ENCODE peak calls at places on chromosome 15, in eight cellular contexts. D is Panc1, N is heart left ventricle, J is tibial artery, G is endodermal cell, F is aorta, X is HCT116, C is thoracic aorta. O is an unnamed sample.

GRCh38 chr15:71707230-71708051 is 102.9 kb upstream of the NR2E3 start:
- DNase-seq in D (no peak), N (no peak), J (no peak), G (no peak), F (no peak), X (no peak), C (no peak), O (no peak)

GRCh38 chr15:49620174-49620573 is 444 bp downstream of the FAM227B start:
- DNase-seq in D (no peak), N (no peak), J (no peak), G (no peak), F (no peak), X (no peak), C (no peak), O (peak; percentile 52)

GRCh38 chr15:38873151-38873550 is 308.5 kb upstream of the RASGRP1 start:
- DNase-seq in D (no peak), N (no peak), J (no peak), G (peak; percentile 48), F (no peak), X (no peak), C (no peak), O (no peak)

GRCh38 chr15:101613130-101614000 is 38.8 kb downstream of the TM2D3 start:
- DNase-seq in D (no peak), N (peak; percentile 85), J (peak; percentile 56), G (no peak), F (peak; percentile 80), X (no peak), C (peak; percentile 52), O (peak; percentile 49)

GRCh38 chr15:78077860-78078187 is 313 bp upstream of the TBC1D2B start:
- DNase-seq in D (no peak), N (no peak), J (no peak), G (no peak), F (no peak), X (no peak), C (no peak), O (no peak)

GRCh38 chr15:79970921-79971434 is at the start of gene BCL2A1:
- DNase-seq in D (peak; percentile 93), N (no peak), J (no peak), G (no peak), F (no peak), X (no peak), C (no peak), O (no peak)

GRCh38 chr15:92904832-92905640 is 4.9 kb downstream of the CHD2 start:
- DNase-seq in D (no peak), N (no peak), J (no peak), G (no peak), F (no peak), X (no peak), C (no peak), O (no peak)

GRCh38 chr15:60391722-60392340 is 6.0 kb downstream of the ANXA2 start:
- DNase-seq in D (no peak), N (no peak), J (no peak), G (peak; percentile 37), F (no peak), X (no peak), C (no peak), O (no peak)

GRCh38 chr15:100198442-100198841 is 143.3 kb downstream of the ADAMTS17 start:
- DNase-seq in D (no peak), N (no peak), J (no peak), G (no peak), F (no peak), X (no peak), C (no peak), O (no peak)

GRCh38 chr15:76058714-76059319 is 968 bp upstream of the TMEM266 start:
- DNase-seq in D (no peak), N (no peak), J (no peak), G (peak; percentile 79), F (no peak), X (no peak), C (no peak), O (no peak)

GRCh38 chr15:72197460-72198409 is at the start of gene GRAMD2A:
- DNase-seq in D (no peak), N (no peak), J (no peak), G (peak; percentile 91), F (no peak), X (peak; percentile 61), C (no peak), O (no peak)

GRCh38 chr15:72099155-72099554 is 18.8 kb downstream of the MYO9A start:
- DNase-seq in D (no peak), N (no peak), J (no peak), G (no peak), F (no peak), X (no peak), C (no peak), O (no peak)

GRCh38 chr15:68383161-68384074 is 48.5 kb downstream of the ITGA11 start:
- DNase-seq in D (no peak), N (peak; percentile 25), J (peak; percentile 30), G (peak; percentile 65), F (no peak), X (peak; percentile 36), C (no peak), O (peak; percentile 7)

GRCh38 chr15:67720556-67721175 is 104.6 kb upstream of the SKOR1 start:
- DNase-seq in D (no peak), N (no peak), J (no peak), G (no peak), F (no peak), X (no peak), C (no peak), O (no peak)

GRCh38 chr15:35697549-35698299 is 151.8 kb upstream of the DPH6 start:
- DNase-seq in D (no peak), N (no peak), J (no peak), G (peak; percentile 58), F (no peak), X (no peak), C (no peak), O (peak; percentile 66)

GRCh38 chr15:55394694-55395093 is 13.5 kb downstream of the CCPG1 start:
- DNase-seq in D (no peak), N (no peak), J (no peak), G (no peak), F (no peak), X (no peak), C (no peak), O (no peak)

GRCh38 chr15:55530861-55531313 is 22.9 kb upstream of the DNAAF4 start:
- DNase-seq in D (no peak), N (no peak), J (no peak), G (no peak), F (no peak), X (no peak), C (no peak), O (peak; percentile 46)

GRCh38 chr15:75704618-75705017 is 8.0 kb downstream of the CSPG4 start:
- DNase-seq in D (no peak), N (no peak), J (no peak), G (no peak), F (no peak), X (no peak), C (no peak), O (no peak)

GRCh38 chr15:56918046-56918906 is at the start of gene TCF12:
- DNase-seq in D (peak; percentile 64), N (peak; percentile 97), J (peak; percentile 94), G (peak; percentile 97), F (peak; percentile 97), X (peak; percentile 86), C (peak; percentile 81), O (peak; percentile 93)
- H3K4me1 ChIP-seq in D (peaks cover 30% of the 10 kb centered on the region), N (peaks cover 5% of the 10 kb centered on the region), J (peaks cover 30% of the 10 kb centered on the region), G (peaks cover 2% of the 10 kb centered on the region), F (no peaks in the 10 kb centered on the region), X (peaks cover 16% of the 10 kb centered on the region), C (peaks cover 33% of the 10 kb centered on the region), O (peaks cover 8% of the 10 kb centered on the region)

GRCh38 chr15:70507772-70508351 is 255.5 kb downstream of the UACA start:
- DNase-seq in D (peak; percentile 99), N (no peak), J (no peak), G (no peak), F (peak; percentile 69), X (no peak), C (no peak), O (peak; percentile 73)
- H3K4me1 ChIP-seq in D (peaks cover 68% of the 10 kb centered on the region), N (peaks cover 13% of the 10 kb centered on the region), J (peaks cover 30% of the 10 kb centered on the region), G (peaks cover 11% of the 10 kb centered on the region), F (no peaks in the 10 kb centered on the region), X (peaks cover 61% of the 10 kb centered on the region), C (peaks cover 30% of the 10 kb centered on the region), O (peaks cover 69% of the 10 kb centered on the region)

GRCh38 chr15:66006986-66007385 is 137.7 kb downstream of the RAB11A start:
- DNase-seq in D (no peak), N (no peak), J (no peak), G (no peak), F (no peak), X (no peak), C (no peak), O (peak; percentile 63)
- H3K4me1 ChIP-seq in D (no peaks in the 10 kb centered on the region), N (no peaks in the 10 kb centered on the region), J (no peaks in the 10 kb centered on the region), G (no peaks in the 10 kb centered on the region), F (no peaks in the 10 kb centered on the region), X (peaks cover 21% of the 10 kb centered on the region), C (no peaks in the 10 kb centered on the region), O (peaks cover 13% of the 10 kb centered on the region)

DNA sequence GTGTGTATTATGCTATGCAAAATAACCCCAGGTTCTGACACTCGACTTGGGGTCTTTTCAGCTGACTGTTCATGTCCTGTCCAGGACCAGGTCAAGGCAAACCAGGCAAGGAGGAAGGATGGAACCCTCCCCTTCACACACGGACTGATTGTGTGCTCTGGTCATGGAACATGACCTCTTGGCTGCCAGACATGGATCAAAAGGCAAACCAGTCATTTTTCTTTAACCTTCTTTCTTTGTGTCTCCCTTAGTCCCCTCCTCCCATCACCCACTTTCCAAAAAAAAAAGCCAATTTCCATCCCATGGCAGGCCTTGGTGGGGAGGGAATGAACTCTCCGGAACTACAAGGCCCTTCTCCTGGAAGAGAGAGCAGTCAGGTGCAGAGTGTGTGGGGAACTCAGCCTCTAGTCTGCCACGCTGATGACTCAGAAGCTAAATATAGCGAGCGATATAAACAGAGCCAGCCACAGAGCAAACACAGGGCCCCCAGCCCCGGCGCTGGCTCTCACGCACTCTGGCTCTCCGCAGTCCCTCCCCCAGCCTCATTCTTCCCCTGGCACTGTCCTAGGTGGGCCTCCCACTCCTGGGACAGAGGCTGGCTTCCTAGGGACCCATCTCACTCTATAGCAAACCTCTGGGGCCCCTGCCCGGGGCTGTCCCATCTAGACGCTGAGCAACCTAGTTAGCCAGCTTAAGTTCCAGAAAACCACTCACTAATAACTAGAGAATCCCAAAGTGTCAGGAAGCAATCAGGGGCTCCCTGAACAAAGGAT is 10.0 kb downstream of the BMF start:
- DNase-seq in D (peak; percentile 77), N (peak; percentile 79), J (peak; percentile 84), G (peak; percentile 78), F (peak; percentile 88), X (no peak), C (peak; percentile 67), O (no peak)
- H3K4me1 ChIP-seq in D (peaks cover 56% of the 10 kb centered on the region), N (peaks cover 55% of the 10 kb centered on the region), J (peaks cover 65% of the 10 kb centered on the region), G (peaks cover 16% of the 10 kb centered on the region), F (peaks cover 3% of the 10 kb centered on the region), X (peaks cover 64% of the 10 kb centered on the region), C (peaks cover 67% of the 10 kb centered on the region), O (peaks cover 67% of the 10 kb centered on the region)

DNA sequence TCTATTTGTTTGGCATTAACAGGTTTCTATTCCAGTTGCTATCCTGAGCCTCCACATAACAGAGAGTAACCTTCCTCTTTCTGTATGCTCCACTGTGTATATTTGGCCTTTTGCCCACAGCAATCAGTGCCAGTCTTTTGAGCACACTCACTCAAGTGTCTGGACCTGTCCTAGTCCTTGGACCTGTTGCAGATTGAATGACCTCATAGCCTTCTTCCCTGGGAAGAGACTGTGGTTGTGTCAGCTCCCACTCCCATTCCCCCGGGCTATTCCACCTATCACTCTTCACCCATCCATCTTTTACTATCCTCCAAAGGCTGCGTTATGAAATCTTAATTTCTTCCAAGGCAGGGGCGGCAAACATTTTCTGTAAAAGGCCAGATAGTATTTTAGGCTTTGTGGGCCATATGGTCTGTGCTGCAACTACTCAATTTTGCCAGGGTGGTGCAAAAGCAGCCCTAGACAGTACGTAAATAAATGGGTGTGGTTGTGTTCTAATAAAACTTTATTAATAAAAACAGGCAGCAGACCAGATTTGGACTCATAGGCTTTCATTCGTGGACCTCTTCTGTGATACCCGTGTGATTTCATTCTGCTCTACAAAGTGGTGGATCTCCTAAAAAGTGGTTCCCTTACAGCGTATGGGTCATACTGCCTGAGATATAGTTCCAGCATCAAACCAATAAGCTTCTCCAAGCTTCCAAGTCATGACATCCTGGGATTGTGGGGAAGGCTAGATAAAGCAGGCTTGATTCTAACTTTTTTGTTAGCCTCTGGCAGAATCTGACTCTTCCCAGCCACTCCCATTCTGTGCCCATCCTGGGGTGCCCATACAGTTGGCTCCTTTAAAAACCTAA is 57.4 kb downstream of the CDAN1 start:
- DNase-seq in D (no peak), N (no peak), J (no peak), G (no peak), F (no peak), X (no peak), C (no peak), O (no peak)
- H3K4me1 ChIP-seq in D (no peaks in the 10 kb centered on the region), N (peaks cover 4% of the 10 kb centered on the region), J (no peaks in the 10 kb centered on the region), G (no peaks in the 10 kb centered on the region), F (no peaks in the 10 kb centered on the region), X (peaks cover 10% of the 10 kb centered on the region), C (no peaks in the 10 kb centered on the region), O (no peaks in the 10 kb centered on the region)